ENCODE peak calls at places on chromosomes 13 and 19, in eight cellular contexts. Q is activated naive CD4-positive, alpha-beta T cell treated with anti-CD3 and anti-CD28 coated beads for 36 hours; P is ecto neural progenitor cell; U is sciatic nerve; H is cerebellar cortex; V is cardiac fibroblast; M is stimulated activated CD8-positive, alpha-beta memory T cell treated with anti-CD3 and anti-CD28 coated beads, Interleukin-7, amount 100 ng/mL, for 1 hour; I is activated CD8-positive, alpha-beta memory T cell treated with anti-CD3 and anti-CD28 coated beads, Interleukin-2, amount 50 U/mL, for 4 hours. Y is an unnamed sample.

GRCh38 chr13:38398810-38399493 is 49.3 kb downstream of the UFM1 start:
- DNase-seq in M (no peak), U (no peak), Q (no peak), H (no peak), V (peak), I (no peak), P (no peak), Y (no peak)

GRCh38 chr19:47081095-47081494 is 32.5 kb downstream of the ZC3H4 start:
- DNase-seq in M (no peak), I (no peak), Q (no peak), P (no peak), V (no peak), H (no peak), U (no peak), Y (no peak)

GRCh38 chr19:1471514-1472107 is 7.4 kb downstream of the C19orf25 start:
- DNase-seq in V (no peak), P (no peak), I (no peak), H (no peak), U (no peak), M (no peak), Q (no peak), Y (no peak)

GRCh38 chr13:28859069-28859468 is 38.9 kb downstream of the MTUS2 start:
- DNase-seq in U (no peak), Q (no peak), V (no peak), P (no peak), M (no peak), I (no peak), H (no peak), Y (no peak)

GRCh38 chr13:44313674-44314073 is 60.0 kb upstream of the SERP2 start:
- DNase-seq in P (no peak), M (no peak), U (no peak), Q (no peak), I (no peak), H (no peak), V (peak), Y (peak)

GRCh38 chr13:114264886-114265611 is 16.4 kb upstream of the UPF3A start:
- DNase-seq in Q (no peak), U (no peak), I (no peak), P (no peak), H (no peak), V (no peak), M (no peak), Y (no peak)

GRCh38 chr13:49354719-49355118 is 89.1 kb downstream of the CAB39L start:
- DNase-seq in M (no peak), H (no peak), V (peak), I (no peak), P (no peak), Q (no peak), U (no peak), Y (no peak)

GRCh38 chr19:43470288-43470687 is 4.9 kb upstream of the LYPD3 start:
- DNase-seq in P (no peak), V (no peak), H (no peak), I (peak), Q (peak), M (no peak), U (no peak), Y (no peak)

GRCh38 chr19:7860166-7860901 is 13.9 kb downstream of the PRR36 start:
- DNase-seq in U (no peak), P (no peak), H (no peak), Q (no peak), M (no peak), I (no peak), V (no peak), Y (no peak)

GRCh38 chr13:41311607-41312500 is 787 bp downstream of the NAA16 start:
- DNase-seq in I (peak), H (peak), P (no peak), V (peak), M (peak), Q (peak), U (peak), Y (no peak)

Y was measured in GOT3.